ENCODE peak calls at places on chromosomes 16 and 17, in ten cellular contexts. V is hypothalamus; S is left colon; I is AG09319; P is RCC 7860; W is stimulated activated CD4-positive, alpha-beta T cell treated with anti-CD3 and anti-CD28 coated beads, Interleukin-1b, Interleukin-23, amount 100 ng/mL, for 1 hour; F is iPS-NIHi11; R is tibial nerve; M is iris pigment epithelial cell; C is T47D. K is an unnamed sample.
A peak's percentile ranks its signal among the peaks of the same experiment; 100 is the strongest.

GRCh38 chr16:10218490-10219206 is 36.4 kb upstream of the GRIN2A start:
- DNase-seq in V (no peak), S (no peak), M (no peak), P (no peak), R (no peak), C (no peak), I (no peak), W (no peak), F (no peak), K (no peak)

GRCh38 chr16:967077-967541 is 3.7 kb downstream of the LMF1 start:
- DNase-seq in I (no peak), F (no peak), R (no peak), W (no peak), M (no peak), V (no peak), S (peak; percentile 49), P (no peak), C (no peak), K (no peak)

GRCh38 chr16:12449795-12450194 is 353.9 kb downstream of the CPPED1 start:
- DNase-seq in F (no peak), C (no peak), I (no peak), M (peak; percentile 19), S (no peak), W (no peak), R (no peak), P (no peak), V (no peak), K (peak; percentile 2)

GRCh38 chr16:67514382-67514828 is 14.2 kb upstream of the RIPOR1 start:
- DNase-seq in C (no peak), R (peak; percentile 66), F (peak; percentile 50), S (peak; percentile 92), M (peak; percentile 85), P (peak; percentile 71), W (peak; percentile 57), I (peak; percentile 54), V (no peak), K (peak; percentile 83)

GRCh38 chr17:41258406-41258805 is 3.2 kb downstream of the KRTAP9-9 start:
- DNase-seq in V (no peak), R (no peak), C (no peak), P (no peak), S (no peak), I (peak; percentile 16), F (no peak), M (no peak), W (no peak), K (no peak)

GRCh38 chr16:32116080-32116479 is 137.0 kb upstream of the TP53TG3D start:
- DNase-seq in I (no peak), P (no peak), S (no peak), V (no peak), C (peak; percentile 0), R (no peak), F (peak; percentile 0), W (no peak), M (no peak), K (no peak)

GRCh38 chr17:69757794-69758430 is 317.1 kb upstream of the KCNJ16 start:
- DNase-seq in C (no peak), I (peak; percentile 95), M (peak; percentile 98), W (no peak), V (no peak), R (no peak), P (peak; percentile 28), S (no peak), F (no peak), K (peak; percentile 90)

GRCh38 chr17:58591455-58591854 is 77.0 kb upstream of the MTMR4 start:
- DNase-seq in I (no peak), W (no peak), R (no peak), M (no peak), C (no peak), S (no peak), F (no peak), P (no peak), V (no peak), K (no peak)

GRCh38 chr16:88781140-88782077 is 3.6 kb downstream of the PIEZO1 start:
- DNase-seq in C (no peak), F (no peak), I (no peak), R (no peak), W (no peak), M (no peak), P (no peak), S (peak; percentile 54), V (no peak), K (no peak)

GRCh38 chr17:970388-970768 is 9.2 kb downstream of the NXN start:
- DNase-seq in P (no peak), M (no peak), V (no peak), S (no peak), F (no peak), W (no peak), C (no peak), I (no peak), R (no peak), K (no peak)

GRCh38 chr16:19698480-19699465 is 19.3 kb downstream of the KNOP1 start:
- DNase-seq in M (peak; percentile 74), P (peak; percentile 39), S (no peak), F (no peak), C (no peak), V (no peak), I (peak; percentile 83), R (no peak), W (no peak), K (no peak)

GRCh38 chr16:66524601-66525164 is 25.2 kb downstream of the TK2 start:
- DNase-seq in R (no peak), P (no peak), I (no peak), S (no peak), V (no peak), W (no peak), C (no peak), F (no peak), M (no peak), K (no peak)

GRCh38 chr16:74625500-74626350 is 18.8 kb upstream of the GLG1 start:
- DNase-seq in W (no peak), C (no peak), M (no peak), I (no peak), V (no peak), F (no peak), P (peak; percentile 44), R (no peak), S (no peak), K (no peak)

GRCh38 chr17:65079489-65079900 is 23.0 kb upstream of the GNA13 start:
- DNase-seq in F (peak; percentile 49), I (no peak), W (no peak), V (no peak), P (no peak), M (no peak), S (no peak), R (no peak), C (no peak), K (no peak)

GRCh38 chr17:75047398-75048098 is 523 bp downstream of the KCTD2 start:
- DNase-seq in R (no peak), M (no peak), P (no peak), V (no peak), W (no peak), F (no peak), C (no peak), I (no peak), S (peak; percentile 69), K (no peak)

GRCh38 chr17:32792207-32792606 is 84.7 kb downstream of the MYO1D start:
- DNase-seq in F (no peak), P (no peak), C (no peak), I (no peak), M (no peak), S (no peak), W (no peak), V (no peak), R (no peak), K (no peak)

GRCh38 chr16:70706948-70707465 is 21.2 kb upstream of the MTSS2 start:
- DNase-seq in F (no peak), S (no peak), C (peak; percentile 73), P (peak; percentile 22), I (peak; percentile 93), R (no peak), W (no peak), V (no peak), M (peak; percentile 40), K (peak; percentile 96)

GRCh38 chr16:23835390-23836077 is at the start of gene PRKCB:
- DNase-seq in C (no peak), V (peak; percentile 53), M (peak; percentile 1), I (no peak), W (peak; percentile 90), S (peak; percentile 89), R (peak; percentile 47), F (peak; percentile 99), P (no peak), K (peak; percentile 3)

GRCh38 chr17:52419256-52419655 is 260.7 kb upstream of the CA10 start:
- DNase-seq in W (no peak), I (no peak), V (no peak), F (no peak), S (no peak), P (no peak), M (no peak), R (no peak), C (peak; percentile 11), K (no peak)

GRCh38 chr17:63448655-63449054 is 2.5 kb upstream of the CYB561 start:
- DNase-seq in F (no peak), V (no peak), C (no peak), W (no peak), R (no peak), I (no peak), M (no peak), S (no peak), P (no peak), K (no peak)

GRCh38 chr17:21602176-21602575 is 90.1 kb upstream of the KCNJ18 start:
- DNase-seq in W (no peak), C (no peak), I (no peak), P (no peak), M (no peak), V (no peak), R (no peak), S (no peak), F (no peak), K (no peak)